ENCODE peak calls at places on chromosomes 3 and 15, in five cellular contexts. One of them, this sample, is unnamed.
A peak's percentile ranks its signal among the peaks of the same experiment; 100 is the strongest.

GRCh38 chr3:11635671-11636371 is 7.9 kb downstream of the VGLL4 start:
- DNase-seq in PC-3: no peak
- DNase-seq in endodermal cell: no peak
- DNase-seq in neural progenitor cell: no peak
- DNase-seq in AG10803: no peak
- DNase-seq in this sample: no peak

GRCh38 chr3:40780801-40781406 is 256.1 kb downstream of the ZNF621 start:
- DNase-seq in PC-3: peak; percentile 22
- DNase-seq in endodermal cell: no peak
- DNase-seq in neural progenitor cell: no peak
- DNase-seq in AG10803: peak; percentile 48
- DNase-seq in this sample: peak; percentile 60

GRCh38 chr3:140521751-140522445 is 156.0 kb upstream of the TRIM42 start:
- DNase-seq in PC-3: no peak
- DNase-seq in endodermal cell: peak; percentile 91
- DNase-seq in neural progenitor cell: peak; percentile 25
- DNase-seq in AG10803: no peak
- DNase-seq in this sample: no peak

GRCh38 chr15:79170256-79170664 is 79.7 kb upstream of the RASGRF1 start:
- DNase-seq in PC-3: peak; percentile 74
- DNase-seq in endodermal cell: no peak
- DNase-seq in neural progenitor cell: no peak
- DNase-seq in AG10803: peak; percentile 21
- DNase-seq in this sample: peak; percentile 84

GRCh38 chr3:12440927-12441326 is 43.4 kb upstream of the TSEN2 start:
- DNase-seq in PC-3: no peak
- DNase-seq in endodermal cell: no peak
- DNase-seq in neural progenitor cell: no peak
- DNase-seq in AG10803: peak; percentile 31
- DNase-seq in this sample: no peak

GRCh38 chr15:63474810-63475316 is 29.5 kb upstream of the USP3 start:
- DNase-seq in PC-3: peak; percentile 32
- DNase-seq in endodermal cell: peak; percentile 57
- DNase-seq in neural progenitor cell: no peak
- DNase-seq in AG10803: no peak
- DNase-seq in this sample: peak; percentile 83

GRCh38 chr3:125359700-125360099 is 15.4 kb downstream of the ZNF148 start:
- DNase-seq in PC-3: no peak
- DNase-seq in endodermal cell: no peak
- DNase-seq in neural progenitor cell: no peak
- DNase-seq in AG10803: no peak
- DNase-seq in this sample: no peak

GRCh38 chr15:39511000-39511914 is 69.6 kb upstream of the THBS1 start:
- DNase-seq in PC-3: peak; percentile 83
- DNase-seq in endodermal cell: peak; percentile 49
- DNase-seq in neural progenitor cell: no peak
- DNase-seq in AG10803: peak; percentile 89
- DNase-seq in this sample: peak; percentile 84

GRCh38 chr3:26345613-26346012 is 277.0 kb upstream of the LRRC3B start:
- DNase-seq in PC-3: no peak
- DNase-seq in endodermal cell: peak; percentile 57
- DNase-seq in neural progenitor cell: peak; percentile 12
- DNase-seq in AG10803: no peak
- DNase-seq in this sample: no peak

GRCh38 chr3:46098319-46098761 is 71.1 kb upstream of the XCR1 start:
- DNase-seq in PC-3: peak; percentile 33
- DNase-seq in endodermal cell: no peak
- DNase-seq in neural progenitor cell: no peak
- DNase-seq in AG10803: peak; percentile 80
- DNase-seq in this sample: peak; percentile 54

GRCh38 chr3:9826815-9827574 is 16.8 kb downstream of the RPUSD3 start:
- DNase-seq in PC-3: peak; percentile 63
- DNase-seq in endodermal cell: peak; percentile 84
- DNase-seq in neural progenitor cell: peak; percentile 54
- DNase-seq in AG10803: no peak
- DNase-seq in this sample: peak; percentile 42
- TF ChIP-seq CTCF in PC-3: peak; percentile 59
- TF ChIP-seq CTCF in endodermal cell: peak; percentile 73
- TF ChIP-seq CTCF in neural progenitor cell: peak; percentile 54
- TF ChIP-seq CTCF in AG10803: peak; percentile 29
- TF ChIP-seq CTCF in this sample: peak; percentile 21

DNA sequence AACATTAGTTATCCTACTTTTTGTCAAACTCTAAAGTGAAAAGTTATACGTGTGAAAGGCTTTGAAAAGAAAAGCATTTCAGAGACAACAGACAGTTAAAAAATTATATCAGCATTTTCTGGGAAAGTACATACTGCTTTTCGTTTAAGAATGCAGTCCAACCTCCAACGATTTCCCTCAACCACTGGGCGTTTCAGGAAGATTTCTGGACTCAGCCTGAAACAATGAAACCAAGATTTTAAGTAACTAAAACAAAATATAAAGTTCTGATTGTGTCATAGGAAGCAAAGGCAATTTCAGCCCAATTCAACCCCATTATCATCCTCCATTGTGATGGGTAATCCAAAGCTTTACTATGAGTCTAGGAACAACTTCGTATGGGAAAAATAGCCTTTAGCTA is 110.7 kb downstream of the PLD1 start:
- DNase-seq in PC-3: no peak
- DNase-seq in endodermal cell: no peak
- DNase-seq in neural progenitor cell: no peak
- DNase-seq in AG10803: peak; percentile 14
- DNase-seq in this sample: no peak
- H3K4me3 ChIP-seq in PC-3: no peak overlapping the region
- H3K4me3 ChIP-seq in endodermal cell: no peak overlapping the region
- H3K4me3 ChIP-seq in neural progenitor cell: no peak overlapping the region
- H3K4me3 ChIP-seq in AG10803: no peak overlapping the region
- H3K4me3 ChIP-seq in this sample: no peak overlapping the region

GRCh38 chr3:72343078-72343477 is 505.2 kb downstream of the SHQ1 start:
- DNase-seq in PC-3: peak; percentile 37
- DNase-seq in endodermal cell: peak; percentile 11
- DNase-seq in neural progenitor cell: no peak
- DNase-seq in AG10803: peak; percentile 43
- DNase-seq in this sample: peak; percentile 29
- TF ChIP-seq CTCF in PC-3: no peak
- TF ChIP-seq CTCF in endodermal cell: no peak
- TF ChIP-seq CTCF in neural progenitor cell: no peak
- TF ChIP-seq CTCF in AG10803: peak; percentile 6
- TF ChIP-seq CTCF in this sample: no peak

GRCh38 chr15:82312611-82313349 is 36.5 kb downstream of the GOLGA6L10 start:
- DNase-seq in PC-3: no peak
- DNase-seq in endodermal cell: peak; percentile 64
- DNase-seq in neural progenitor cell: no peak
- DNase-seq in AG10803: peak; percentile 54
- DNase-seq in this sample: no peak
- H3K4me3 ChIP-seq in PC-3: no peak overlapping the region
- H3K4me3 ChIP-seq in endodermal cell: no peak overlapping the region
- H3K4me3 ChIP-seq in neural progenitor cell: no peak overlapping the region
- H3K4me3 ChIP-seq in AG10803: no peak overlapping the region
- H3K4me3 ChIP-seq in this sample: no peak overlapping the region

DNA sequence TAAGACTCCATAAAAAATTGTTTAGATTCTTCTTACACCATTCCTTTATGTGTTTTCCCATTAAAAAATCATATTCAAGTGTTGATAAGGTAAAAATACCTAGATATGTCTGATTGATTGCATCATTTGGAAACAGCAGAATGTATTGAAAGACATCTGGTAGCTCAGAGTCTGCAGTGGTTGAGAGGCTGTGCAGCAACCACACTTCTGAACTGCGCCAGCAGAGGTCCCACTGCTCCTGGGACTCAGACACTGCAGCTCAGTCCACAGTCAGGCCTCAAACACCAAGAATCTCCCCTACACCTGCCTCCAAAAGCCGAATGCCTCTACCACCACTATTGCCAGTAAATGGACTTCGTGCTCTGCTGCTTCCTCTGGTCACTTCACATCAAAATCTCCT is 176.9 kb upstream of the LMCD1 start:
- DNase-seq in PC-3: peak; percentile 58
- DNase-seq in endodermal cell: peak; percentile 80
- DNase-seq in neural progenitor cell: peak; percentile 56
- DNase-seq in AG10803: peak; percentile 55
- DNase-seq in this sample: peak; percentile 53
- TF ChIP-seq CTCF in PC-3: peak; percentile 71
- TF ChIP-seq CTCF in endodermal cell: peak; percentile 82
- TF ChIP-seq CTCF in neural progenitor cell: peak; percentile 64
- TF ChIP-seq CTCF in AG10803: peak; percentile 66
- TF ChIP-seq CTCF in this sample: peak; percentile 69

This sample was measured in epithelial cell of esophagus.